ENCODE peak calls at places on chromosomes 1 and 21, in ten cellular contexts. One of them, this sample, is unnamed.

GRCh38 chr1:206628916-206629315 is 6.4 kb upstream of the DYRK3 start:
- DNase-seq in A549: no peak
- DNase-seq in testis: no peak
- DNase-seq in colonic mucosa: no peak
- DNase-seq in upper lobe of right lung: no peak
- DNase-seq in astrocyte: no peak
- DNase-seq in transverse colon: no peak
- DNase-seq in fibroblast of pulmonary artery: no peak
- DNase-seq in tibial artery: no peak
- DNase-seq in GM12865: no peak
- DNase-seq in this sample: no peak

GRCh38 chr1:84412316-84412942 is 14.1 kb downstream of the DNASE2B start:
- DNase-seq in A549: no peak
- DNase-seq in testis: no peak
- DNase-seq in colonic mucosa: no peak
- DNase-seq in upper lobe of right lung: no peak
- DNase-seq in astrocyte: peak
- DNase-seq in transverse colon: no peak
- DNase-seq in fibroblast of pulmonary artery: peak
- DNase-seq in tibial artery: no peak
- DNase-seq in GM12865: no peak
- DNase-seq in this sample: peak

GRCh38 chr21:46219591-46220239 is 8.9 kb downstream of the LSS start:
- DNase-seq in A549: no peak
- DNase-seq in testis: peak
- DNase-seq in colonic mucosa: no peak
- DNase-seq in upper lobe of right lung: peak
- DNase-seq in astrocyte: no peak
- DNase-seq in transverse colon: no peak
- DNase-seq in fibroblast of pulmonary artery: no peak
- DNase-seq in tibial artery: no peak
- DNase-seq in GM12865: no peak
- DNase-seq in this sample: no peak

GRCh38 chr1:235486321-235486720 is 17.9 kb downstream of the B3GALNT2 start:
- DNase-seq in A549: no peak
- DNase-seq in testis: no peak
- DNase-seq in colonic mucosa: no peak
- DNase-seq in upper lobe of right lung: no peak
- DNase-seq in astrocyte: no peak
- DNase-seq in transverse colon: no peak
- DNase-seq in fibroblast of pulmonary artery: peak
- DNase-seq in tibial artery: no peak
- DNase-seq in GM12865: no peak
- DNase-seq in this sample: no peak

GRCh38 chr1:54439550-54440223 is 33.5 kb upstream of the SSBP3 start:
- DNase-seq in A549: no peak
- DNase-seq in testis: no peak
- DNase-seq in colonic mucosa: no peak
- DNase-seq in upper lobe of right lung: peak
- DNase-seq in astrocyte: no peak
- DNase-seq in transverse colon: no peak
- DNase-seq in fibroblast of pulmonary artery: no peak
- DNase-seq in tibial artery: no peak
- DNase-seq in GM12865: no peak
- DNase-seq in this sample: no peak

GRCh38 chr1:69569281-69569970 is 1.7 kb downstream of the LRRC7 start:
- DNase-seq in A549: no peak
- DNase-seq in testis: no peak
- DNase-seq in colonic mucosa: no peak
- DNase-seq in upper lobe of right lung: no peak
- DNase-seq in astrocyte: no peak
- DNase-seq in transverse colon: no peak
- DNase-seq in fibroblast of pulmonary artery: no peak
- DNase-seq in tibial artery: no peak
- DNase-seq in GM12865: no peak
- DNase-seq in this sample: no peak

GRCh38 chr1:15951341-15952153 is 24.4 kb downstream of the ZBTB17 start:
- DNase-seq in A549: no peak
- DNase-seq in testis: no peak
- DNase-seq in colonic mucosa: no peak
- DNase-seq in upper lobe of right lung: no peak
- DNase-seq in astrocyte: no peak
- DNase-seq in transverse colon: no peak
- DNase-seq in fibroblast of pulmonary artery: no peak
- DNase-seq in tibial artery: no peak
- DNase-seq in GM12865: no peak
- DNase-seq in this sample: no peak

GRCh38 chr1:234848972-234849641 is 239.1 kb upstream of the IRF2BP2 start:
- DNase-seq in A549: peak
- DNase-seq in testis: no peak
- DNase-seq in colonic mucosa: no peak
- DNase-seq in upper lobe of right lung: no peak
- DNase-seq in astrocyte: peak
- DNase-seq in transverse colon: no peak
- DNase-seq in fibroblast of pulmonary artery: peak
- DNase-seq in tibial artery: no peak
- DNase-seq in GM12865: no peak
- DNase-seq in this sample: no peak

GRCh38 chr1:29579821-29580425 is 343.6 kb downstream of the PTPRU start:
- DNase-seq in A549: no peak
- DNase-seq in testis: no peak
- DNase-seq in colonic mucosa: no peak
- DNase-seq in upper lobe of right lung: no peak
- DNase-seq in astrocyte: peak
- DNase-seq in transverse colon: no peak
- DNase-seq in fibroblast of pulmonary artery: peak
- DNase-seq in tibial artery: no peak
- DNase-seq in GM12865: no peak
- DNase-seq in this sample: peak

GRCh38 chr1:71494163-71494562 is 413.3 kb upstream of the ZRANB2 start:
- DNase-seq in A549: no peak
- DNase-seq in testis: no peak
- DNase-seq in colonic mucosa: no peak
- DNase-seq in upper lobe of right lung: no peak
- DNase-seq in astrocyte: no peak
- DNase-seq in transverse colon: no peak
- DNase-seq in fibroblast of pulmonary artery: peak
- DNase-seq in tibial artery: no peak
- DNase-seq in GM12865: no peak
- DNase-seq in this sample: no peak

GRCh38 chr1:11652203-11652780 is 1.9 kb downstream of the FBXO2 start:
- DNase-seq in A549: no peak
- DNase-seq in testis: no peak
- DNase-seq in colonic mucosa: no peak
- DNase-seq in upper lobe of right lung: no peak
- DNase-seq in astrocyte: no peak
- DNase-seq in transverse colon: no peak
- DNase-seq in fibroblast of pulmonary artery: no peak
- DNase-seq in tibial artery: no peak
- DNase-seq in GM12865: no peak
- DNase-seq in this sample: no peak

GRCh38 chr21:37658994-37659458 is 257.2 kb downstream of the KCNJ6 start:
- DNase-seq in A549: peak
- DNase-seq in testis: peak
- DNase-seq in colonic mucosa: no peak
- DNase-seq in upper lobe of right lung: no peak
- DNase-seq in astrocyte: peak
- DNase-seq in transverse colon: no peak
- DNase-seq in fibroblast of pulmonary artery: peak
- DNase-seq in tibial artery: peak
- DNase-seq in GM12865: no peak
- DNase-seq in this sample: no peak

GRCh38 chr1:36206323-36206858 is 17.9 kb upstream of the THRAP3 start:
- DNase-seq in A549: no peak
- DNase-seq in testis: no peak
- DNase-seq in colonic mucosa: no peak
- DNase-seq in upper lobe of right lung: no peak
- DNase-seq in astrocyte: no peak
- DNase-seq in transverse colon: no peak
- DNase-seq in fibroblast of pulmonary artery: no peak
- DNase-seq in tibial artery: no peak
- DNase-seq in GM12865: no peak
- DNase-seq in this sample: no peak

GRCh38 chr1:113868387-113869083 is 3.0 kb downstream of the PTPN22 start:
- DNase-seq in A549: no peak
- DNase-seq in testis: no peak
- DNase-seq in colonic mucosa: no peak
- DNase-seq in upper lobe of right lung: no peak
- DNase-seq in astrocyte: peak
- DNase-seq in transverse colon: no peak
- DNase-seq in fibroblast of pulmonary artery: peak
- DNase-seq in tibial artery: no peak
- DNase-seq in GM12865: no peak
- DNase-seq in this sample: no peak

GRCh38 chr1:156961709-156962108 is 41.3 kb downstream of the LRRC71 start:
- DNase-seq in A549: peak
- DNase-seq in testis: no peak
- DNase-seq in colonic mucosa: no peak
- DNase-seq in upper lobe of right lung: no peak
- DNase-seq in astrocyte: no peak
- DNase-seq in transverse colon: no peak
- DNase-seq in fibroblast of pulmonary artery: no peak
- DNase-seq in tibial artery: no peak
- DNase-seq in GM12865: peak
- DNase-seq in this sample: no peak

GRCh38 chr1:66182551-66183178 is 351.3 kb upstream of the SGIP1 start:
- DNase-seq in A549: peak
- DNase-seq in testis: no peak
- DNase-seq in colonic mucosa: no peak
- DNase-seq in upper lobe of right lung: no peak
- DNase-seq in astrocyte: peak
- DNase-seq in transverse colon: peak
- DNase-seq in fibroblast of pulmonary artery: peak
- DNase-seq in tibial artery: no peak
- DNase-seq in GM12865: no peak
- DNase-seq in this sample: peak

GRCh38 chr1:25522240-25522639 is 21.2 kb upstream of the LDLRAP1 start:
- DNase-seq in A549: no peak
- DNase-seq in testis: no peak
- DNase-seq in colonic mucosa: no peak
- DNase-seq in upper lobe of right lung: no peak
- DNase-seq in astrocyte: no peak
- DNase-seq in transverse colon: no peak
- DNase-seq in fibroblast of pulmonary artery: no peak
- DNase-seq in tibial artery: no peak
- DNase-seq in GM12865: no peak
- DNase-seq in this sample: no peak

GRCh38 chr1:89149229-89149628 is 23.3 kb upstream of the GBP2 start:
- DNase-seq in A549: peak
- DNase-seq in testis: peak
- DNase-seq in colonic mucosa: no peak
- DNase-seq in upper lobe of right lung: no peak
- DNase-seq in astrocyte: peak
- DNase-seq in transverse colon: peak
- DNase-seq in fibroblast of pulmonary artery: peak
- DNase-seq in tibial artery: no peak
- DNase-seq in GM12865: no peak
- DNase-seq in this sample: no peak
- TF ChIP-seq CTCF in A549: no peak
- TF ChIP-seq CTCF in testis: no peak
- TF ChIP-seq CTCF in colonic mucosa: no peak
- TF ChIP-seq CTCF in upper lobe of right lung: no peak
- TF ChIP-seq CTCF in astrocyte: no peak
- TF ChIP-seq CTCF in transverse colon: no peak
- TF ChIP-seq CTCF in fibroblast of pulmonary artery: peak
- TF ChIP-seq CTCF in tibial artery: peak
- TF ChIP-seq CTCF in GM12865: no peak
- TF ChIP-seq CTCF in this sample: peak

GRCh38 chr21:38769253-38769780 is 36.4 kb upstream of the ETS2 start:
- DNase-seq in A549: peak
- DNase-seq in testis: no peak
- DNase-seq in colonic mucosa: no peak
- DNase-seq in upper lobe of right lung: no peak
- DNase-seq in astrocyte: peak
- DNase-seq in transverse colon: no peak
- DNase-seq in fibroblast of pulmonary artery: peak
- DNase-seq in tibial artery: no peak
- DNase-seq in GM12865: no peak
- DNase-seq in this sample: no peak
- H3K4me3 ChIP-seq in A549: no peak
- H3K4me3 ChIP-seq in testis: no peak
- H3K4me3 ChIP-seq in colonic mucosa: no peak
- H3K4me3 ChIP-seq in upper lobe of right lung: no peak
- H3K4me3 ChIP-seq in astrocyte: peak
- H3K4me3 ChIP-seq in transverse colon: no peak
- H3K4me3 ChIP-seq in fibroblast of pulmonary artery: no peak
- H3K4me3 ChIP-seq in tibial artery: no peak
- H3K4me3 ChIP-seq in GM12865: no peak
- H3K4me3 ChIP-seq in this sample: no peak

GRCh38 chr1:21492171-21492625 is 17.0 kb upstream of the ALPL start:
- DNase-seq in A549: no peak
- DNase-seq in testis: no peak
- DNase-seq in colonic mucosa: no peak
- DNase-seq in upper lobe of right lung: no peak
- DNase-seq in astrocyte: no peak
- DNase-seq in transverse colon: no peak
- DNase-seq in fibroblast of pulmonary artery: no peak
- DNase-seq in tibial artery: no peak
- DNase-seq in GM12865: no peak
- DNase-seq in this sample: no peak

GRCh38 chr1:21489146-21489545 is 20.1 kb upstream of the ALPL start:
- DNase-seq in A549: no peak
- DNase-seq in testis: no peak
- DNase-seq in colonic mucosa: no peak
- DNase-seq in upper lobe of right lung: no peak
- DNase-seq in astrocyte: no peak
- DNase-seq in transverse colon: no peak
- DNase-seq in fibroblast of pulmonary artery: no peak
- DNase-seq in tibial artery: no peak
- DNase-seq in GM12865: no peak
- DNase-seq in this sample: no peak

GRCh38 chr1:21494196-21494595 is 15.0 kb upstream of the ALPL start:
- DNase-seq in A549: no peak
- DNase-seq in testis: no peak
- DNase-seq in colonic mucosa: no peak
- DNase-seq in upper lobe of right lung: no peak
- DNase-seq in astrocyte: no peak
- DNase-seq in transverse colon: no peak
- DNase-seq in fibroblast of pulmonary artery: no peak
- DNase-seq in tibial artery: no peak
- DNase-seq in GM12865: no peak
- DNase-seq in this sample: no peak

GRCh38 chr1:21491483-21492170 is 17.6 kb upstream of the ALPL start:
- DNase-seq in A549: no peak
- DNase-seq in testis: no peak
- DNase-seq in colonic mucosa: no peak
- DNase-seq in upper lobe of right lung: no peak
- DNase-seq in astrocyte: no peak
- DNase-seq in transverse colon: no peak
- DNase-seq in fibroblast of pulmonary artery: peak
- DNase-seq in tibial artery: no peak
- DNase-seq in GM12865: no peak
- DNase-seq in this sample: peak

GRCh38 chr1:21490774-21491482 is 18.3 kb upstream of the ALPL start:
- DNase-seq in A549: peak
- DNase-seq in testis: no peak
- DNase-seq in colonic mucosa: peak
- DNase-seq in upper lobe of right lung: no peak
- DNase-seq in astrocyte: peak
- DNase-seq in transverse colon: peak
- DNase-seq in fibroblast of pulmonary artery: peak
- DNase-seq in tibial artery: no peak
- DNase-seq in GM12865: peak
- DNase-seq in this sample: no peak
- TF ChIP-seq CTCF in A549: peak
- TF ChIP-seq CTCF in testis: peak
- TF ChIP-seq CTCF in colonic mucosa: peak
- TF ChIP-seq CTCF in upper lobe of right lung: peak
- TF ChIP-seq CTCF in astrocyte: peak
- TF ChIP-seq CTCF in transverse colon: peak
- TF ChIP-seq CTCF in fibroblast of pulmonary artery: peak
- TF ChIP-seq CTCF in tibial artery: peak
- TF ChIP-seq CTCF in GM12865: peak
- TF ChIP-seq CTCF in this sample: peak

GRCh38 chr21:42237577-42237976 is 18.6 kb downstream of the ABCG1 start:
- DNase-seq in A549: no peak
- DNase-seq in testis: no peak
- DNase-seq in colonic mucosa: no peak
- DNase-seq in upper lobe of right lung: no peak
- DNase-seq in astrocyte: no peak
- DNase-seq in transverse colon: no peak
- DNase-seq in fibroblast of pulmonary artery: no peak
- DNase-seq in tibial artery: no peak
- DNase-seq in GM12865: peak
- DNase-seq in this sample: no peak
- H3K4me3 ChIP-seq in A549: no peak
- H3K4me3 ChIP-seq in testis: no peak
- H3K4me3 ChIP-seq in colonic mucosa: no peak
- H3K4me3 ChIP-seq in upper lobe of right lung: no peak
- H3K4me3 ChIP-seq in astrocyte: no peak
- H3K4me3 ChIP-seq in transverse colon: no peak
- H3K4me3 ChIP-seq in fibroblast of pulmonary artery: no peak
- H3K4me3 ChIP-seq in tibial artery: no peak
- H3K4me3 ChIP-seq in GM12865: no peak
- H3K4me3 ChIP-seq in this sample: no peak